ENCODE peak calls at places on chromosomes 6 and 20, in five cellular contexts. V is neural progenitor cell; H is effector memory CD4-positive, alpha-beta T cell; N is keratinocyte; P is AG04450. O is an unnamed sample. For H3K9me3, the result is how much of the 10 kb centered on the place peaks cover.

GRCh38 chr6:157975456-157975855 is 6.2 kb upstream of the SYNJ2 start:
- DNase-seq in P (no peak), N (no peak), H (no peak), V (no peak), O (no peak)

GRCh38 chr20:23090147-23090546 is 4.0 kb upstream of the CD93 start:
- DNase-seq in P (no peak), H (no peak), N (no peak), V (no peak), O (no peak)

GRCh38 chr6:41705996-41706835 is 29.2 kb downstream of the TFEB start:
- DNase-seq in V (peak), N (no peak), H (peak), P (no peak), O (peak)

GRCh38 chr6:90090866-90091265 is 196.6 kb downstream of the GJA10 start:
- DNase-seq in N (no peak), V (no peak), H (no peak), P (no peak), O (no peak)

GRCh38 chr20:54539521-54540046 is 64.2 kb downstream of the DOK5 start:
- DNase-seq in N (no peak), H (no peak), P (no peak), V (no peak), O (no peak)

GRCh38 chr6:163617549-163617948 is 203.0 kb downstream of the QKI start:
- DNase-seq in H (no peak), V (no peak), N (no peak), P (no peak), O (no peak)

GRCh38 chr20:64051033-64051452 is 1.6 kb upstream of the SOX18 start:
- DNase-seq in N (no peak), V (no peak), H (no peak), P (no peak), O (no peak)

GRCh38 chr20:25338112-25339023 is 52.3 kb downstream of the ABHD12 start:
- DNase-seq in N (no peak), P (no peak), V (no peak), H (no peak), O (no peak)

GRCh38 chr20:58923117-58923712 is 57.8 kb upstream of the NELFCD start:
- DNase-seq in N (no peak), V (no peak), H (no peak), P (no peak), O (no peak)

GRCh38 chr6:163958646-163959045 is 544.1 kb downstream of the QKI start:
- DNase-seq in P (no peak), V (no peak), H (no peak), N (no peak), O (no peak)

GRCh38 chr20:17823382-17824144 is 123.8 kb downstream of the BANF2 start:
- DNase-seq in V (no peak), P (no peak), N (no peak), H (no peak), O (no peak)

GRCh38 chr6:125357515-125358256 is 55.9 kb upstream of the HDDC2 start:
- DNase-seq in V (no peak), H (no peak), N (no peak), P (no peak), O (no peak)
- H3K27ac ChIP-seq in V (no peak), H (no peak), N (no peak), P (no peak), O (no peak)

DNA sequence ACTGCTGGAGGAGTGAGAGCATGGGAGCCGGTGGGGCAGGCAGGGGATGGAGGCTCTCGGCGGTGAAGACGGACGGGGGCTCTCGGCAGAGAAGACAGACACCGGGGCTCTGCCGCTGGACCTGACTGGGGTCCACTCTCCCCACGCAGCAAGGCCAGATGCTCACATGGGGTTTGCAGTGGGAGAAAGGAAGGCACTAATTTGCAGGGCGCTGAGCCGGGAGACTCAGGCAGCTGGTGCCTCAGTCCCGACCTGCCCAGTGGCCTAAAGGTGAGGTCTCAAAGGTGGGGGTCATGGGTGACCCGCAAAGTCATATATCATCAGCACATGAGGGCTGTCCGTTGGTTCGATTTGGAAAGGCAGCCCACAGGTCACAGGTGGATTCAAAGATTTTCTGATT is 187.3 kb downstream of the ERMARD start:
- DNase-seq in H (no peak), P (no peak), N (no peak), V (no peak), O (no peak)
- H3K9me3 ChIP-seq in H (under half), P (half or more), N (under half), V (under half), O (under half)

DNA sequence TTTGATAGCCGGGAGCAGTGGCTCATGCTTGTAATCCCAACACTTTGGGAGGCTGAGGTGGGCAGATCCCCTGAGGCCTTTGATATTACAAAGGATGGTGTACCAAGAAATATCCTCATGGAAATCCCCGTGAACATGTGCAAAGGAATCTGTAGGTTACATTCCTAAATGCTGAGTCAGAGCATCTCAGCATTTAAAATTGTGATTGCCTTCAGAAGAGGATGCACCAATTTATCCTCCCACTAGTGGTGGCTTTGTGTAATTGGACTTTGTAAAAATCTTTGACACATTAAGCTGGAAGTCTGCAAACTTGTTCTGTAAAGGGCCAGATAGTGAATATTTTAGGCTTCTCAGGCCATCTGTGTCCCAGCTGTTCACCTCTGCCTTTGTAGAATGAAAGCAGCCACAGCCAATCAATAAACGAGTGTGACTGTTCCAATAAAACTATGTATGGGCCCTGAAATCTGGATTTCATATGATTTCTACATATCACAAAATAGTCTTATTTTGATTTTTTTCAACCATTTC is 11.8 kb downstream of the TMEM14B start:
- DNase-seq in P (peak), H (no peak), N (peak), V (peak), O (peak)
- H3K4me3 ChIP-seq in P (no peak), H (no peak), N (peak), V (no peak), O (no peak)

DNA sequence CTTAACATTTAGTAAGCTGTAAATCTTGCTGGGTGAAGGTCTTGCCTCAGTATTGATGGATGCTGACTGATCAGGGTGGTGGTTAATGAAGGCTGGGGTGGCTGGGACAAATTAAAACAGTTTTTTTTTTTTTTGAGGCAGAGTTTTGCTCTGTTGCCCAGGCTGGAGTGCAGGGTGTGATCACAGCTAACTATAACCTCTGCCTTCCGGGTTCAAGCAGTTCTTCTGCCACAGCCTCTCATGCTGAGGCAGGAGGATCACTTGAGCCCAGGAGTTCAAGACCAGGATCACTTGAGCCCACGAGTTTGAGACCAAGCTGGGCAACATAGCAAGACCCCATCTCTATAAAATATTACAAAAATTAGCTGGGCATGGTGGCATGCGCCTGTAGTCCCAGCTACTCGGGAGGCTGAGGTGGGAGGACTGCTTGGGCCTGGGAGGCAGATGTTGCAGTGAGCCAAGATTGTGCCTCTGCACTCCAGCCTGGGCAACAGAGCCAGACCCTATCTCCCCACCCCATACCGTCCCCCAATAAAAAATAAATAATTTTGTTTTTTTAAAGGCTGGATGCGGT is 67.2 kb downstream of the NCOA3 start:
- DNase-seq in V (no peak), N (no peak), H (no peak), P (no peak), O (no peak)
- H3K27ac ChIP-seq in V (no peak), N (no peak), H (no peak), P (peak), O (no peak)

GRCh38 chr20:53244711-53245110 is 272.6 kb downstream of the TSHZ2 start:
- DNase-seq in H (no peak), N (no peak), P (no peak), V (no peak), O (no peak)
- H3K9me3 ChIP-seq in H (under half), N (under half), P (under half), V (under half), O (under half)

GRCh38 chr20:46954490-46955038 is 59.9 kb downstream of the EYA2 start:
- DNase-seq in V (no peak), N (no peak), H (no peak), P (peak), O (no peak)
- H3K4me3 ChIP-seq in V (no peak), N (no peak), H (no peak), P (peak), O (no peak)

GRCh38 chr6:34671362-34671761 is 25.2 kb downstream of the ILRUN start:
- DNase-seq in P (no peak), H (no peak), N (no peak), V (no peak), O (no peak)
- H3K27ac ChIP-seq in P (peak), H (peak), N (peak), V (no peak), O (peak)

GRCh38 chr6:88665131-88665530 is 298.3 kb downstream of the RNGTT start:
- DNase-seq in P (no peak), V (no peak), H (no peak), N (no peak), O (no peak)

GRCh38 chr6:88663801-88664200 is 299.6 kb downstream of the RNGTT start:
- DNase-seq in H (no peak), N (no peak), P (no peak), V (no peak), O (no peak)

GRCh38 chr6:88662163-88662580 is 301.2 kb downstream of the RNGTT start:
- DNase-seq in N (no peak), H (no peak), V (no peak), P (no peak), O (no peak)

GRCh38 chr6:88661136-88661535 is 302.3 kb downstream of the RNGTT start:
- DNase-seq in N (no peak), P (no peak), V (no peak), H (no peak), O (no peak)

DNA sequence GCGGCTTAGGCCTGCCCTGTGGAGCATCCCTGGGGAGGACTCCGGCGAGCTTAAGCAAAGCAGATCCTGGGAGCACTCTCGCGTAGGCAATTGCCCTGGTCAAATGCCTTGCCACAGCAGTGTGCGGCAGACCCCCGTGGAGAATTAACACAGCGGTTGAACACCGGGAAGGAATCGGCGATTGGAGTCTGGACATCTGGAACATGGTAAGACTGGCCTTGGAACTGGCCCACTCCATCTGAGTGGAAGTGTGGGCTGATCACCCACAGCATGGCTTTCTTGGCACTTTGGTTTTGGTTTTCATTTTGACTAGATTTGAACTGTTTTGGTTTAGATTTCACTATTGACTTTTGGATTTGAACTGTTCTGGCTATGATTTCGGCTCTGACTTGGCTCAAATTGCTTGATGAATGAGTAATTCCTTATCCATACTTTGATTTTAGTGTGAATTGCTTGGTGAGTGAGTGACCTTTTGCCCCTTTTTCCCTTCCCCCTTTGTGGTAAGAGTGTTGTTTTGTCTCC is 300.7 kb downstream of the RNGTT start:
- DNase-seq in V (no peak), P (no peak), N (no peak), H (no peak), O (no peak)
- H3K9me3 ChIP-seq in V (under half), P (under half), N (under half), H (under half), O (under half)

O was measured in CD8-positive, alpha-beta memory T cell.